ENCODE peak calls at places on chromosomes 12 and 14, in eight cellular contexts. Z, F, H, J, I, M, S and C are unnamed samples.

GRCh38 chr12:13362260-13362841 is 165.8 kb downstream of the EMP1 start:
- DNase-seq in Z (peak; percentile 75), F (peak; percentile 53), H (peak; percentile 35), J (peak; percentile 58), I (no peak), M (peak; percentile 82), S (no peak), C (peak; percentile 42)

GRCh38 chr12:132470417-132470816 is 19.5 kb upstream of the FBRSL1 start:
- DNase-seq in Z (no peak), F (no peak), H (no peak), J (no peak), I (no peak), M (no peak), S (no peak), C (no peak)

GRCh38 chr14:105375635-105376057 is 22.7 kb upstream of the TEX22 start:
- DNase-seq in Z (peak; percentile 22), F (no peak), H (no peak), J (peak; percentile 23), I (no peak), M (no peak), S (no peak), C (no peak)

GRCh38 chr12:8822298-8822697 is at the start of gene A2ML1:
- DNase-seq in Z (no peak), F (no peak), H (no peak), J (no peak), I (no peak), M (no peak), S (no peak), C (no peak)

GRCh38 chr14:87805315-87805723 is 187.7 kb downstream of the GALC start:
- DNase-seq in Z (peak; percentile 53), F (peak; percentile 1), H (peak; percentile 52), J (peak; percentile 33), I (peak; percentile 45), M (no peak), S (peak; percentile 3), C (peak; percentile 9)

GRCh38 chr12:71070416-71071155 is 87.2 kb downstream of the TSPAN8 start:
- DNase-seq in Z (no peak), F (no peak), H (peak; percentile 22), J (no peak), I (no peak), M (no peak), S (no peak), C (peak; percentile 1)

GRCh38 chr12:68224613-68225285 is 861 bp downstream of the IL26 start:
- DNase-seq in Z (no peak), F (peak; percentile 84), H (peak; percentile 71), J (no peak), I (no peak), M (no peak), S (no peak), C (no peak)

GRCh38 chr12:26198742-26199141 is 3.4 kb downstream of the SSPN start:
- DNase-seq in Z (no peak), F (peak; percentile 45), H (peak; percentile 78), J (no peak), I (peak; percentile 67), M (no peak), S (no peak), C (peak; percentile 58)

GRCh38 chr12:44930972-44931600 is 55.0 kb upstream of the NELL2 start:
- DNase-seq in Z (peak; percentile 36), F (peak; percentile 64), H (peak; percentile 80), J (peak; percentile 86), I (no peak), M (no peak), S (no peak), C (peak; percentile 59)

GRCh38 chr12:93003540-93004239 is 74.6 kb upstream of the EEA1 start:
- DNase-seq in Z (no peak), F (no peak), H (peak; percentile 45), J (no peak), I (no peak), M (no peak), S (no peak), C (peak; percentile 35)

GRCh38 chr12:122244565-122245371 is 18.9 kb upstream of the DIABLO start:
- DNase-seq in Z (peak; percentile 32), F (no peak), H (no peak), J (no peak), I (no peak), M (no peak), S (no peak), C (no peak)

DNA sequence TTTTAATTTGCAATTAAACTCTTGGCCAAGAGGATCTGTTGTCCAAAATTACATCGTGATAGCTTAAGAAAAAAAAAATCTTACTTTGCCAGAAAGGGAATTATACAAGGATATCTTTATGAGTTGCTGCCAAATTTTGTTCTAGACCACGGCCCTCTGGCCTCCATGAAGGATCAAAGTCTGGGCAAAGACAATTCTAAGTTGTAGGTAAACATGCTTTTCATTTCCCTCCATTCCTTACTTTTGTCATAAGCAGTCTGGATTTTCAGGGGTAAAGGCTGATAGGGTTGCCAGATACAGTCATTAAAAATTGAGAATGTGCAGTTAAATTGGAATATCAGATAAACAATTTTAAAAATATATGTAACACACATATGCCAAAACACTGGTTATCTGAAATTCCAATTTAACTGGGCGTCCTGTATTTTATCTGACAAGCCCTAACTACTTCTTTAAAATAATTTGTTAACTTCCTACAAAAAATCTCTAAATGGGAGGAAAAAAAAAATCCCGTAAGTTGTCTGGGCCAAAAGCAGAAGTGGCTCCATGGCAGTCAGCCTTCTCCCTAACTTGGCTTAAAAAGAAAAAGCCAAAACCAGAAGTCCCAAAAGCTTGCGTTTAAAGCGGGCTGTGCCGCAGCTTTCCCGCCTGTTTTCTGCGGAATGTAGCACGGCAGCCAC is 135.3 kb downstream of the MON2 start:
- DNase-seq in Z (peak; percentile 17), F (no peak), H (no peak), J (peak; percentile 10), I (no peak), M (no peak), S (no peak), C (no peak)
- H3K4me3 ChIP-seq in Z (peak overlapping the region; percentile 97), F (peak overlapping the region; percentile 87), H (peak overlapping the region; percentile 92), J (peak overlapping the region; percentile 88), I (peak overlapping the region; percentile 48), M (peak overlapping the region; percentile 74), S (peak overlapping the region; percentile 85), C (peak overlapping the region; percentile 83)

DNA sequence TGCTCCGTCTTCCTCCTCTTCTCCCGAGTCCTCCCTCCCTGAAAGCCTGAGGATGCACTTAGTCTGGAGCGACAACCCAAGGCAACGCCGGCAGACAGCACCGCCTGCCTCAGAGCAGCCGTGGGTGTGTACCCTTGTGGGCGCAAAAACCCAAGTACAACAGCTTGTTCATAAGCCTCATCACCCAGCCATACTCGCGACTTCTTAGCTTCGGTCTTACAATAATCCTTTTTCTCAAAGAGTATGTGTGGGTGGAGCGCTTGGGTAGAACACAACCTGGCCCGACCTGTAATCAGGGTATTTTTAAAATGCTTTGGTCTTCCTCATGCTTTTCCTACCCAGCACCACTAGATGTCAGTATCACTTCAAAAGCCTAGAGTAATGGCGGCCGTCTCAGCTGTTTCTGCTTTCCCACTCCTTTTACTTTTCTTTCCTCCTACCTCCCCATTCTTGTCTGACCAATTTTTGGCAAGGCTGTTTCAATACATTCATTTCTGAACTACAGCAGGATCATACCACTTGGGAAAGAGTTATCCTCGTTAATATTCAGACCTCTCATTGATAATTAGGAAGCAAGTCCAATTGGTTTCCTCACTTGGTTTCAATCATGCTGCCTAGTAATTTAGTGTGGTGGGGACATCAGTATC is 198.9 kb downstream of the EPS8 start:
- DNase-seq in Z (peak; percentile 79), F (peak; percentile 75), H (peak; percentile 85), J (peak; percentile 73), I (peak; percentile 49), M (peak; percentile 43), S (peak; percentile 22), C (peak; percentile 75)
- H3K4me3 ChIP-seq in Z (peak overlapping the region; percentile 25), F (peak overlapping the region; percentile 32), H (peak overlapping the region; percentile 57), J (no peak overlapping the region), I (no peak overlapping the region), M (peak overlapping the region; percentile 21), S (no peak overlapping the region), C (peak overlapping the region; percentile 22)

DNA sequence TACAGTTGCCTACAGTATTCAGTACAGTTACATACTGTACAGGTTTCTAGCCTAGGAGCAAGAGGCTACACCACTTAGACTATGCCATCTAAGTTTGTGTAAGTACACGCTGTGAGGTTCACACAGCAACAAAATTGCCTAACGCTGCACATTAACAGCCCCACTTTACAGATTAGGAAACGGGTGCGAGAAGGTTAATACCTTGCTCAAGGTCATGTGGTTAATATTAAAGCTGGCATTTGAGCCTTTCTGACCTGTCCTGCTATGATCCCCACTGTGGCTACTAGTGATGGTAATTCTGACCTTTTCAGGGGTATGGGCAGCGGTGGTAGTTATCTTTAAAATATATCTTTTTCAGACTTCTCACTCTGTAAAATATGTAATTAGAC is 20.9 kb downstream of the ACVR1B start:
- DNase-seq in Z (no peak), F (no peak), H (no peak), J (no peak), I (no peak), M (no peak), S (no peak), C (no peak)
- H3K4me3 ChIP-seq in Z (no peak overlapping the region), F (no peak overlapping the region), H (no peak overlapping the region), J (no peak overlapping the region), I (no peak overlapping the region), M (no peak overlapping the region), S (no peak overlapping the region), C (no peak overlapping the region)

DNA sequence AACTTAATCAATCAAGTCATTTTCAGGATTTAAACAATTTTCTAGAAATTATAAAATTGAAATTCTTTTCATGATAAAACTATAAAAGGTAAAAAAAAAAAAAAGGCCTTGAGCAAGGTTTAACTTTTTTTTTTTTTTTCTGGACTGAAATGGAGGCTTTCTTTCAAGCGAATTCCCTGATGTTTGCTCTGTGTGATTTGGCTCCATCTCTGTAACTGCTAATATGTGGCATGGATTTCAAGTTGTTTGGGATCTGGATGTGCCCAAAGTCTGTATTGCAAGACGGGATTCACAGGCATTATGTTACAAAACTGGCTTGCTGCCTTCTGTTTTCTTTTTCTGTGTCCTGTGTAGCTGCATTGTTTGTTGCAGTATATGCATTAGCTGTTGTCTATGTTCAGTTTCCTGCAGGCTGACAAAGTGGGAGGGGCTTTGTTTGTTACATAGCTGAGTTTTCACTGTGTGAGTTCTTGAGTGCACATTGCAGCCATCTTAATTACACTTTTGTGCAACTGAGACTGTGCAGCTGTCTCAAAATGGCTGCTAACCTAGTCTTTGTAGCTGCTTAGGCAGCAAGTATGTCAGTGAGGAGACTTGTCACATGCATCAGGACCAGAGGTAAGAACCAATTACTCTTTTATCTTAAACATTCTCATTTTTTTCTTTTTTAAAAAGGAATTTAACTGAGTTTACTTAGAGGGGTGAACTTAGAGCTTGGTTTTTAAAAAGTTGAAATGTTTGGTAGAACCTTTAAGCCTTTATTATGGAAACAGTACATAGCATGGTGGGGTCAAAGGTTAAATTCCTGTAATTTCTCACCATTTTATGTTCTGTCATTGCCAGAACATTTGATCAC is 19.5 kb downstream of the ATF7IP start:
- DNase-seq in Z (peak; percentile 97), F (peak; percentile 97), H (peak; percentile 96), J (peak; percentile 98), I (no peak), M (peak; percentile 54), S (peak; percentile 77), C (peak; percentile 97)
- H3K4me3 ChIP-seq in Z (peak overlapping the region; percentile 80), F (peak overlapping the region; percentile 37), H (peak overlapping the region; percentile 33), J (peak overlapping the region; percentile 85), I (peak overlapping the region; percentile 64), M (peak overlapping the region; percentile 12), S (peak overlapping the region; percentile 60), C (no peak overlapping the region)

DNA sequence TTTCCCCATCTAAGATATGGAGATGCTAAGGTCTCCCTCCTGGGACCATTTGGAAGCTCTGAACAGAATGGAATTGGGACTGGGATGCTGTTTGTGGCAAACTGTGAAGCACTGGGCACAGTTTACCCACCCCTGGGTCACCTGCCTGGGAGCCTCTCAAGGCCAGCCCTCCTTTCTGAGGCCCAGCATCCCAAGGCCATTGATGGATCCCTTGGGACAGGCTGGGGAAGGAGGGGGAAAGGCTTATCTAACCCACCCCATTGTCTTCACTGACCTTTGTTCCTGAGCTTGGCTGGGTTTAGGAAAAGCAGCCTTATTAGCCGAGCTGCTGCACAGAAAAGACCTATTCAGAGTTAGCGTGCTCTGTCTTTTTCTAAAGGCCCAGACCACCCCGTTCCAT is 5.2 kb downstream of the CCDC85C start:
- DNase-seq in Z (no peak), F (no peak), H (no peak), J (no peak), I (no peak), M (no peak), S (no peak), C (no peak)
- H3K4me3 ChIP-seq in Z (no peak overlapping the region), F (no peak overlapping the region), H (no peak overlapping the region), J (no peak overlapping the region), I (no peak overlapping the region), M (no peak overlapping the region), S (no peak overlapping the region), C (no peak overlapping the region)